ENCODE peak calls at places on chromosomes 7 and 10, in five cellular contexts. S is CD8-positive, alpha-beta T cell; V is fibroblast of lung; J is heart right ventricle; Y is stomach. Z is an unnamed sample.

GRCh38 chr7:127629268-127629854 is 11.4 kb upstream of the PAX4 start:
- DNase-seq in J (no peak), Y (peak; percentile 35), S (peak; percentile 12), V (no peak), Z (no peak)

GRCh38 chr7:135508853-135509588 is 881 bp downstream of the CNOT4 start:
- DNase-seq in V (peak; percentile 39), S (no peak), J (no peak), Y (no peak), Z (peak; percentile 41)

GRCh38 chr10:48589266-48589665 is 15.6 kb downstream of the ARHGAP22 start:
- DNase-seq in J (no peak), S (no peak), Y (no peak), V (peak; percentile 92), Z (no peak)

GRCh38 chr7:107505997-107506682 is 36.3 kb downstream of the GPR22 start:
- DNase-seq in J (no peak), V (no peak), Y (peak; percentile 68), S (no peak), Z (no peak)

GRCh38 chr10:14413583-14413982 is 82.9 kb upstream of the FRMD4A start:
- DNase-seq in S (no peak), V (no peak), J (no peak), Y (no peak), Z (no peak)

GRCh38 chr7:69596723-69597277 is 1.5 kb upstream of the AUTS2 start:
- DNase-seq in J (no peak), V (peak; percentile 14), Y (no peak), S (no peak), Z (peak; percentile 24)

GRCh38 chr10:106957825-106958581 is 206.5 kb downstream of the SORCS1 start:
- DNase-seq in V (no peak), J (no peak), Y (no peak), S (no peak), Z (no peak)

GRCh38 chr10:121310151-121310711 is 288.0 kb downstream of the FGFR2 start:
- DNase-seq in J (no peak), V (no peak), S (no peak), Y (no peak), Z (no peak)

GRCh38 chr7:157673573-157673972 is 336.8 kb downstream of the DNAJB6 start:
- DNase-seq in V (no peak), S (no peak), Y (no peak), J (no peak), Z (no peak)

GRCh38 chr10:91766676-91767075 is 31.6 kb upstream of the TNKS2 start:
- DNase-seq in J (no peak), S (no peak), V (no peak), Y (no peak), Z (no peak)

GRCh38 chr7:136234040-136234439 is 256.9 kb upstream of the MTPN start:
- DNase-seq in J (no peak), S (no peak), Y (no peak), V (no peak), Z (no peak)

GRCh38 chr7:47449810-47450586 is 131.9 kb downstream of the TNS3 start:
- DNase-seq in Y (no peak), S (no peak), V (peak; percentile 98), J (no peak), Z (no peak)

GRCh38 chr10:114932945-114933344 is 5.0 kb upstream of the TRUB1 start:
- DNase-seq in V (no peak), S (no peak), J (no peak), Y (no peak), Z (no peak)

GRCh38 chr7:45680776-45681175 is 106.6 kb downstream of the ADCY1 start:
- DNase-seq in J (no peak), V (no peak), Y (peak; percentile 2), S (no peak), Z (no peak)

DNA sequence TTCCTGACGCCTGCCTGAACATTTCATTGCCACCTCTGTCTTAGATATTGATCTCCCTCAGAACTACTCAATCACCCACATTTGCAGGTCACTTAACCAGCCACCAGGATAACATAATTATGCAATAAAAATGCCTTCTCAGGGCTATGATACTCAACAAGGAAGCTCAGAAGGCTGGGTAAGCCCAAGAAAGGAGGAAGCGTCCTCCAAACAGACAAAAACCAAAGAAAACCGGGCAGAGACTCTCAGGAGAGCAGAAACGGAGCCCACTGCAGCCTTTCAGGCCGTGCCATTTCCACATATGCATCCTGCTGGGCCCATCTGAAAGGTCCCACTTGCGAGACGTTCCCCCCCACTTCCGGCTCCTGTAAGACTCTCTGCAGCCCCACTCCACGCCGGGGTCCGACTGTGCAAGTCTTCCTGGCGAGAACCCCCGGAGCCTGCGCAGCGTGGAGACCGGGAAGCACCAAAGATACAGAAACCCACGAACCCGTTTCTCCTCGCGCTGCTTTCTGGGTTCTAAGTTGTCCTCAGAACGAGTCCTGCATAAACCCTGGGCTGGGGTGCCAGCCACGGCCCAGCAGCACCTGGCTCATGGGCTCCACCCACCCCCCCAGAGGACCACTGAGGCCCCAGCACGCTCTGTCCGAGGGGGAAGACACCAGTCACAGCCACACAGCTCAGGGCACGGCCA is 83.7 kb downstream of the DIP2C start:
- DNase-seq in Y (no peak), J (no peak), S (no peak), V (no peak), Z (no peak)
- H3K27ac ChIP-seq in Y (no peak overlapping the region), J (no peak overlapping the region), S (no peak overlapping the region), V (no peak overlapping the region), Z (peak overlapping the region; percentile 40)

DNA sequence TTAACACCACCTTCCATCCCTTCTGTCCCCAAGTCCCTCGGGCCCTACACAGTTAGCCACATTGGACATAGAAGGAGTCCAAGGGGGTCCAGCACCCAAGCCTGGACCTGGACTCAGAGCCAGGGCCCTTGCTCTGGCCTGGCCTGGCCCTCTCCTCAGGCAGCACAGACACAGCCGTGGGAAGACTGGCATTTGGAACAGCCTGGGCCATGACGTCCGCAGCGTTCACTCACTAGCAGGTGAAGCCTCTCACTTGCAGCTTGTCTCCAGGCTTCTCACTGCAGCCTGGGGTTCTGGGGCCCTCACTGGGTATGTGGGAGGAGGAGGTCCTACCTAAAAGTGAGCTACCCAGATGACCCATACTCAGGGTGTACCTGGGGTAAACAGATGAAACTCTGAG is 33.7 kb upstream of the AQP1 start:
- DNase-seq in J (no peak), Y (no peak), V (no peak), S (no peak), Z (no peak)
- H3K27ac ChIP-seq in J (peak overlapping the region; percentile 54), Y (no peak overlapping the region), V (no peak overlapping the region), S (no peak overlapping the region), Z (no peak overlapping the region)

DNA sequence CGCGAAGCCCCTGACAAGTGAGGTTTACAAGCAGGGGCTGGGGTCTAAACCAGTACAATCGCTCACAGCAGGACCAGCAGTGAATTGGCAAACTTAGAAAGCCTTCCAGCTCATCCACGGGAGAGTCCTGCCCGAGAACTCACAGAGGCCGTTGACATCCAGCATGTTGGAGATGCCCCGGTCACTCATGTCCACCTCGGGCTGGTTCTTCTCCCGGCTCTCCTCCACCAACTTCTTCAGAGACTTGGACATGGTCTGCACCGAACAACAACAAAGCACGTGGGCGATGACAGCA is 447 bp downstream of the RSU1 start:
- DNase-seq in S (no peak), V (no peak), Y (no peak), J (no peak), Z (no peak)
- H3K27ac ChIP-seq in S (peak overlapping the region; percentile 70), V (peak overlapping the region; percentile 77), Y (peak overlapping the region; percentile 95), J (peak overlapping the region; percentile 79), Z (peak overlapping the region; percentile 72)

GRCh38 chr10:86815640-86816039 is 59.2 kb downstream of the BMPR1A start:
- DNase-seq in Y (no peak), S (no peak), V (no peak), J (no peak), Z (no peak)
- H3K27ac ChIP-seq in Y (peak overlapping the region; percentile 30), S (no peak overlapping the region), V (no peak overlapping the region), J (no peak overlapping the region), Z (no peak overlapping the region)

DNA sequence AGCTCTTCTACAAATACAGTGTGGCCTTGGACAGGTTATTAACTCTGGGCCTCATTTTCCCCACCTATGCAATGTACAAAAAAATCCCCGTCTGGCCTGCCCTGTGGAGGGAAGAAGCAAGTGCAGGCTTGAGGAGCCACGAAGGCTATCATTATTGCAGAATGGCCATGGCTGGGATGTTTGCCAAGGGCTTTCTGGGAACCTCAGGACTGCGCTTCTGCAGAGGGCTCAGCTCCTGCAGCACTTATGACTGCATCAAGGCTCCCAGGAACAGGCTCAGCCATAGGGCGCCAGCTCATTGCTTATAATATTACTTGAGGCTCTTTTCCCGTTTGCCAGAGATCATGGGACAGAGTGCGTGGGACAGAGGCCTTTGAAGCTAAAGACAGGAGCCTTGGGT is 20.5 kb upstream of the C10orf105 start:
- DNase-seq in Y (no peak), J (no peak), S (no peak), V (peak; percentile 41), Z (no peak)
- H3K27ac ChIP-seq in Y (no peak overlapping the region), J (no peak overlapping the region), S (no peak overlapping the region), V (no peak overlapping the region), Z (no peak overlapping the region)

GRCh38 chr7:101817930-101818698 is 688 bp downstream of the CUX1 start:
- DNase-seq in S (no peak), V (peak; percentile 64), Y (no peak), J (no peak), Z (no peak)

GRCh38 chr7:101819183-101819582 is 1.8 kb downstream of the CUX1 start:
- DNase-seq in J (no peak), S (no peak), Y (no peak), V (no peak), Z (no peak)

GRCh38 chr7:101817031-101817929 is at the start of gene CUX1:
- DNase-seq in S (no peak), J (peak; percentile 34), Y (peak; percentile 54), V (no peak), Z (no peak)

GRCh38 chr7:101819913-101820522 is 2.6 kb downstream of the CUX1 start:
- DNase-seq in S (no peak), J (no peak), Y (no peak), V (no peak), Z (no peak)

GRCh38 chr7:101818699-101819071 is 1.3 kb downstream of the CUX1 start:
- DNase-seq in V (no peak), Y (no peak), J (no peak), S (no peak), Z (no peak)
- H3K27ac ChIP-seq in V (no peak overlapping the region), Y (peak overlapping the region; percentile 81), J (peak overlapping the region; percentile 81), S (no peak overlapping the region), Z (no peak overlapping the region)

Z was measured in substantia nigra.